ENCODE peak calls at places on chromosomes 16 and 17, in ten cellular contexts. J is cardiac fibroblast, Y is Panc1, B is H9, W is mucosa of descending colon, I is neural progenitor cell, A is HFF-Myc, N is fibroblast of mammary gland, Q is heart right ventricle, X is GM23338. S is an unnamed sample.

GRCh38 chr16:66578596-66579531 is at the start of gene CMTM2:
- DNase-seq in W (no peak), J (no peak), Q (no peak), B (no peak), Y (no peak), A (no peak), N (no peak), X (peak; percentile 61), I (no peak), S (no peak)

GRCh38 chr16:25063102-25063501 is 47.9 kb upstream of the ARHGAP17 start:
- DNase-seq in W (no peak), A (no peak), Q (no peak), J (no peak), I (no peak), B (no peak), X (no peak), N (no peak), Y (no peak), S (no peak)

GRCh38 chr17:34171245-34171818 is 83.8 kb upstream of the CCL2 start:
- DNase-seq in B (peak; percentile 82), J (peak; percentile 76), N (peak; percentile 68), Y (peak; percentile 48), A (peak; percentile 61), X (peak; percentile 88), W (no peak), I (peak; percentile 57), Q (peak; percentile 17), S (peak; percentile 45)

GRCh38 chr16:21685034-21685455 is 21.3 kb downstream of the OTOA start:
- DNase-seq in J (no peak), X (peak; percentile 70), I (peak; percentile 79), A (no peak), N (no peak), Y (no peak), Q (no peak), W (no peak), B (peak; percentile 70), S (peak; percentile 42)

GRCh38 chr17:2937331-2938003 is 125.9 kb downstream of the OR1D5 start:
- DNase-seq in B (no peak), A (no peak), Q (no peak), Y (no peak), I (no peak), W (no peak), J (no peak), N (peak; percentile 54), X (no peak), S (no peak)

GRCh38 chr16:87645802-87646201 is 43.5 kb downstream of the JPH3 start:
- DNase-seq in N (no peak), I (no peak), A (no peak), Y (no peak), B (no peak), Q (no peak), X (no peak), J (no peak), W (no peak), S (no peak)

GRCh38 chr16:18801197-18801972 is at the start of gene ARL6IP1:
- DNase-seq in W (peak; percentile 100), A (peak; percentile 98), J (peak; percentile 100), X (peak; percentile 100), N (peak; percentile 99), B (peak; percentile 99), Y (peak; percentile 98), I (peak; percentile 100), Q (peak; percentile 99), S (peak; percentile 95)

GRCh38 chr17:77182205-77182604 is 41.4 kb downstream of the SEC14L1 start:
- DNase-seq in I (no peak), W (no peak), A (no peak), X (no peak), J (no peak), Q (no peak), B (no peak), N (no peak), Y (no peak), S (no peak)

GRCh38 chr17:27209316-27209715 is 84.6 kb upstream of the WSB1 start:
- DNase-seq in Y (no peak), J (no peak), W (no peak), I (no peak), X (no peak), Q (no peak), B (no peak), N (no peak), A (no peak), S (no peak)

GRCh38 chr17:27200476-27200875 is 93.4 kb upstream of the WSB1 start:
- DNase-seq in X (no peak), J (no peak), B (no peak), I (no peak), W (no peak), Q (no peak), Y (no peak), A (no peak), N (no peak), S (no peak)

GRCh38 chr17:27203241-27203640 is 90.7 kb upstream of the WSB1 start:
- DNase-seq in I (no peak), A (no peak), B (no peak), N (no peak), J (no peak), Y (no peak), X (no peak), W (no peak), Q (no peak), S (no peak)

GRCh38 chr17:27207073-27207511 is 86.8 kb upstream of the WSB1 start:
- DNase-seq in Y (peak; percentile 36), N (peak; percentile 80), J (peak; percentile 82), B (no peak), X (no peak), W (no peak), I (no peak), A (no peak), Q (no peak), S (no peak)

GRCh38 chr17:27206447-27206846 is 87.5 kb upstream of the WSB1 start:
- DNase-seq in X (peak; percentile 45), Q (no peak), A (no peak), B (no peak), W (no peak), J (peak; percentile 9), I (no peak), N (peak; percentile 7), Y (no peak), S (no peak)
- TF ChIP-seq CTCF in X (peak; percentile 59), Q (no peak), A (peak; percentile 29), B (peak; percentile 16), W (no peak), J (peak; percentile 5), I (no peak), N (peak; percentile 20), Y (peak; percentile 57), S (no peak)

DNA sequence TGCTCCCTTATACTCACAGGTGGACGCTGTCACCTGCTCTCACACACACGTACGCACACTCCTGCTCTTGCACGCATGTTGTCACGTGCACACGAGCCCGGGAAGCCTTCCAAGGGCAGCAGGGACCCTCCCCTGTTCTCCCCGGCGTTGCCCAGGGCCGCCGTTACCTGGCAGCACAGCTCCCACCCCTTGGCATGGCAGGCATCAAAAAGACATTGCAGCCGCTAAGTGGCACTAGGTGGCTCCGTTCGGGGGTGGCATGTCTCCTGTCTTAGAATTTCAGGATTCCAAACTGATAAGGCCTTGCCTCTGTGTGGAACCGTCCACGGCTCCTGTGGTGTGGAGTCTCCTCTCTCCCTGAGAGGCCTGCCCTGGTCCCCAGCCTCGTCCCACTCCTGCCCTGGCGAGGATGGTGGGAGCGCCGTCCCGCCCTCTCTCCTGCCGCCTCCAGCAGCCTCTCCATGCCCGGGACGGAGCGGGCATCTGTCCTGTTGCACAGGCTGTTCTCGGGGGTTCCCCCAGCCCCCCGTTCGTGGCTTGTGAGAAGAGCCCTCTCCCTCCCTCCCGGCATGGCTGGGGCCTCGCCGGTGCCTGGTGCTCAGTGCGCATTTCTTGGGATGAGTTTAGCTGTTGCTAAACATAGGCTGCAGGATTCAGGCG is 126.7 kb upstream of the GSE1 start:
- DNase-seq in N (no peak), A (no peak), W (no peak), J (no peak), X (no peak), Q (no peak), B (no peak), I (no peak), Y (no peak), S (no peak)
- TF ChIP-seq CTCF in N (no peak), A (no peak), W (no peak), J (no peak), X (no peak), Q (no peak), B (no peak), I (no peak), Y (no peak), S (no peak)

DNA sequence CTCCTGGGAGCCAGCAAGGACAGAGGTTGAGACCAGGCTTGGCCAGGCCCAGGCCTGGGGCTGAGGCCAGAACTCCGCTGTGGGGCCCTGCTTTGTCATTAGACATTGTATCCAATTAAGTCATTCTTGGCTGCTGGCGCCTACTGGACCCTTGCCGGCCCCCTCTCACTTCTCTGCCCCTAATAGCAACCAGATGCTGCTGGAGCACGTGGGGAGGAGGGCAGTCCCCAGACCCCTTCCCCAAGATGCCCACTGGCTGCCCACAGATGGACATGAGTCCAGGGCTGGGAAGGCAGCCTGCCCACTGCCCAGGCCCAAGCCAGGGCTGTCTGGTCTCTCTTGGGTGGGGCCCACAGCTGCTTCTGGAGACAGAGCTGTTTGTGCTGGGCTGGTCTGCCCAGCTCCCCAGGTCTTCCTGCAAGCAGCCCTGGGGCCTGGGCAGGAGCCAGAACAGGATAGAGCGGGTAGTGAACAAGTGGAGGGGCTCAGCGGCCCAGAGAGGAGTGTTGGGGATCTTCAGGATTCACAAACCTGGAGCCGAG is 7.8 kb downstream of the PLXDC1 start:
- DNase-seq in I (no peak), Y (no peak), Q (peak; percentile 70), N (peak; percentile 24), J (no peak), B (no peak), X (no peak), A (no peak), W (no peak), S (no peak)
- TF ChIP-seq CTCF in I (no peak), Y (no peak), Q (no peak), N (no peak), J (no peak), B (no peak), X (no peak), A (no peak), W (no peak), S (no peak)

GRCh38 chr16:71854369-71854948 is 8.7 kb downstream of the ATXN1L start:
- DNase-seq in Q (no peak), Y (no peak), I (no peak), A (no peak), W (no peak), N (no peak), B (no peak), J (no peak), X (no peak), S (no peak)

GRCh38 chr16:71852561-71852960 is 6.8 kb downstream of the ATXN1L start:
- DNase-seq in X (no peak), B (no peak), I (no peak), Y (no peak), N (no peak), W (no peak), Q (no peak), J (no peak), A (no peak), S (no peak)

GRCh38 chr16:71853413-71853812 is 7.6 kb downstream of the ATXN1L start:
- DNase-seq in J (no peak), Y (no peak), A (no peak), B (no peak), N (no peak), Q (no peak), W (no peak), X (no peak), I (no peak), S (no peak)

GRCh38 chr16:71851726-71852125 is 6.0 kb downstream of the ATXN1L start:
- DNase-seq in J (no peak), B (no peak), W (no peak), X (no peak), N (peak; percentile 44), A (no peak), Y (no peak), Q (no peak), I (no peak), S (no peak)

DNA sequence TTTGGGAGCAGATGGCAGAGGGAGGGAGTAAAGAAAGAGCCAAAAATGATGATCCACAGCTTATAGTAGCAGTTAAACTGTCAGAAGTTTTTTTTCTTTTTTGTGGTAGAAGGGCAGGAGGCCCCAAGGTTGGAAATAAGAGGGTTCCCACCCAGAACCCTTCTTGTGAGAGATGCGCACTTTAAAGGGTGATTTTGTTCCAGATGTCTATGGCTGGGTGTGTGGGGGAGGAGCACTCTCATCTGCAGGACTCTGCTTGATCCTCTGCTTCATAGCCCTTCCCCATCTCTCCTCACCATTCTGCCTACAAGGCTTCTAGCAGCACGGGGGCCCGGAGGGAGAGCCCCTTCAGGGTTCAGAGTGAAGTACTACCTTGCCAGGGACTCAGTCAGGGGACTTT is 6.4 kb downstream of the ATXN1L start:
- DNase-seq in J (no peak), N (no peak), X (no peak), Q (no peak), A (no peak), W (no peak), I (no peak), B (no peak), Y (no peak), S (no peak)
- TF ChIP-seq CTCF in J (no peak), N (no peak), X (no peak), Q (no peak), A (no peak), W (no peak), I (no peak), B (no peak), Y (no peak), S (no peak)

S was measured in progenitor cell of endocrine pancreas.